ENCODE peak calls at places on chromosomes 1 and 21, in six cellular contexts. F, Y, R, B, H and I are unnamed samples.

GRCh38 chr1:74767490-74767889 is 34.5 kb downstream of the TYW3 start:
- DNase-seq in F (no peak), B (no peak), R (peak), Y (no peak), H (no peak), I (no peak)

GRCh38 chr1:218347713-218348627 is 2.8 kb downstream of the TGFB2 start:
- DNase-seq in F (no peak), B (no peak), H (no peak), R (peak), Y (no peak), I (no peak)

GRCh38 chr1:231781887-231782286 is 155.3 kb downstream of the DISC1 start:
- DNase-seq in F (no peak), R (no peak), Y (no peak), H (no peak), B (no peak), I (no peak)

GRCh38 chr1:60589916-60590315 is 492.4 kb upstream of the NFIA start:
- DNase-seq in Y (no peak), H (no peak), F (no peak), B (no peak), R (no peak), I (no peak)

GRCh38 chr1:17611991-17612390 is 72.5 kb downstream of the ARHGEF10L start:
- DNase-seq in F (no peak), H (no peak), Y (no peak), R (peak), B (no peak), I (no peak)

GRCh38 chr1:183989078-183989577 is 48.4 kb downstream of the COLGALT2 start:
- DNase-seq in F (peak), R (peak), Y (peak), H (peak), B (peak), I (no peak)

GRCh38 chr1:48470506-48470905 is 1.5 kb downstream of the SPATA6 start:
- DNase-seq in F (no peak), B (no peak), Y (no peak), H (peak), R (no peak), I (no peak)

GRCh38 chr1:231376101-231376500 is 38.0 kb downstream of the SPRTN start:
- DNase-seq in Y (no peak), B (no peak), H (no peak), R (peak), F (no peak), I (no peak)

GRCh38 chr1:28790384-28791035 is 21.5 kb upstream of the OPRD1 start:
- DNase-seq in R (peak), H (no peak), Y (no peak), F (no peak), B (no peak), I (no peak)

GRCh38 chr1:154221815-154222081 is 993 bp downstream of the UBAP2L start:
- DNase-seq in B (no peak), Y (no peak), H (no peak), F (no peak), R (peak), I (no peak)

GRCh38 chr21:34983680-34984086 is 65.4 kb downstream of the RUNX1 start:
- DNase-seq in F (no peak), B (peak), Y (no peak), R (peak), H (no peak), I (no peak)

GRCh38 chr1:243490748-243491686 is 235.2 kb downstream of the SDCCAG8 start:
- DNase-seq in Y (no peak), H (no peak), F (no peak), R (peak), B (no peak), I (no peak)

GRCh38 chr1:59199734-59200376 is 97.0 kb upstream of the FGGY start:
- DNase-seq in H (no peak), Y (no peak), F (no peak), B (no peak), R (no peak), I (no peak)

GRCh38 chr21:41970099-41970391 is 16.2 kb upstream of the C2CD2 start:
- DNase-seq in R (no peak), F (no peak), B (peak), H (no peak), Y (no peak), I (no peak)

GRCh38 chr1:47972864-47973437 is 24.2 kb downstream of the TRABD2B start:
- DNase-seq in R (no peak), H (no peak), Y (peak), B (no peak), F (no peak), I (no peak)

GRCh38 chr21:23660560-23660959 is 1946.7 kb downstream of the MRPL39 start:
- DNase-seq in B (no peak), R (no peak), F (no peak), H (no peak), Y (no peak), I (no peak)

GRCh38 chr21:43739648-43740435 is 20.9 kb downstream of the PDXK start:
- DNase-seq in R (no peak), B (no peak), F (no peak), H (no peak), Y (no peak), I (no peak)

GRCh38 chr1:160606611-160607010 is 27.3 kb upstream of the CD84 start:
- DNase-seq in F (no peak), R (no peak), B (no peak), Y (no peak), H (no peak), I (no peak)

GRCh38 chr1:13930151-13930550 is 230.2 kb downstream of the PRDM2 start:
- DNase-seq in H (no peak), F (no peak), R (no peak), Y (no peak), B (peak), I (no peak)

GRCh38 chr1:65256860-65257719 is 52.3 kb upstream of the DNAJC6 start:
- DNase-seq in R (no peak), F (peak), Y (no peak), H (no peak), B (no peak), I (no peak)

GRCh38 chr1:197367631-197368030 is 99.6 kb downstream of the CRB1 start:
- DNase-seq in B (no peak), F (no peak), R (no peak), Y (no peak), H (no peak), I (no peak)

GRCh38 chr1:29468501-29468900 is 232.2 kb downstream of the PTPRU start:
- DNase-seq in H (no peak), B (no peak), R (no peak), F (no peak), Y (no peak), I (no peak)

GRCh38 chr1:70462611-70463010 is 51.5 kb downstream of the CTH start:
- DNase-seq in B (no peak), Y (no peak), R (no peak), F (no peak), H (no peak), I (no peak)

GRCh38 chr1:11520531-11521233 is 41.7 kb downstream of the DISP3 start:
- DNase-seq in R (no peak), Y (no peak), H (no peak), B (no peak), F (no peak), I (no peak)

GRCh38 chr1:183365093-183365492 is 53.1 kb downstream of the NMNAT2 start:
- DNase-seq in B (no peak), F (no peak), R (no peak), Y (no peak), H (no peak), I (no peak)

GRCh38 chr21:44897326-44898010 is 23.2 kb downstream of the ITGB2 start:
- DNase-seq in H (peak), B (no peak), R (no peak), F (no peak), Y (no peak), I (no peak)

GRCh38 chr1:35031103-35031452 is 667 bp downstream of the ZMYM6 start:
- DNase-seq in Y (peak), R (peak), H (no peak), F (no peak), B (peak), I (no peak)

GRCh38 chr1:152035406-152036315 is 1.1 kb downstream of the S100A11 start:
- DNase-seq in H (no peak), R (no peak), Y (no peak), F (no peak), B (no peak), I (no peak)

GRCh38 chr1:219837274-219837993 is 90.9 kb downstream of the SLC30A10 start:
- DNase-seq in B (peak), R (peak), H (no peak), Y (no peak), F (no peak), I (peak)

GRCh38 chr1:159090566-159091546 is 14.3 kb upstream of the AIM2 start:
- DNase-seq in R (peak), F (no peak), H (no peak), Y (no peak), B (no peak), I (no peak)

GRCh38 chr21:31180256-31181088 is 142.2 kb upstream of the KRTAP19-8 start:
- DNase-seq in F (no peak), H (no peak), B (peak), Y (no peak), R (peak), I (peak)
- TF ChIP-seq CTCF in F (peak), H (peak), B (peak), Y (peak), R (peak), I (peak)

DNA sequence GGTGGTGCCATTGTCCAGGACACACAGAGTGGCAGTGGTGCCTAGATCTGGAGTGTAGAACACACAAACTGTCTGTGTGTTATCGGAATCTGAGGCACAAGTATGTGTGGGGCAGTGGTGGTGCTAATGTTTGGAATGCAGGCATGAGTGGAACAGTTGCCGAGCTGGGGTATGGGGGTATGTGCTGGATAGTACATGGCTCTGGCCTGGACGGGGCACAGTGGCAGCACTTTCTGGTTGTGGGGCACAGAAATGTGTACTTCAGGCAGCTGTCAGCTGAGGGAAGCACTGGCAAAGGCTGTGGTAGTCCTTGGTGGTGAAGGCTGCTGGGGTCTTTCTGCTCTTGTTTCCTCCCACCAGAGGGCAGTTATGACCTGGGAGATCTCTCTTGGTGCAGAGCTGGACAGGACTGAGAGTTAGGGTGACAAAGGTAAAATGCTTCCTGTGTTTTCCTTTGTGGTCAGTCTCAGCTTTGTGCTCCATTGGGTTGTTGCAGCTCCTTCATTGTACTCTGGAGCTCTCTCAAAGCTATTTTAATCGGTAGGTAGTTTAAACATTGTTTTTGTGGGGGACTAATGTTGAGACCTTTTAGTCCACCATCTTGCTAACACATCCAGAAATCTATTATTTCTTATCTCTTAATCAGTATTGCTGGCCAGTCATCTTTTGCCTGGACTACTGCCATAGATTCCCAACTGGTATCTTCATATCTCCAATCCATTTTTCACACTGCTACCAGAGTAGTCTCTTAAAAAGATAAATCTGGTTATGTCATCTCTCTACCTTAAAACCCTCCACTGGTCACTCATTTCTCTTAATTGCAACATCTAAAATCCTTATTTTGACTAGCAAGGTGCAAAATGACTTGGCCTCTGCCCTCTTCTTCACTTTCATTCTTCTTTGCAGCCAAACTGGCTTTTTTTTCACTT is 83.9 kb upstream of the NBPF4 start:
- DNase-seq in F (no peak), B (no peak), R (no peak), Y (no peak), H (no peak), I (no peak)
- TF ChIP-seq CTCF in F (no peak), B (no peak), R (no peak), Y (no peak), H (no peak), I (peak)

GRCh38 chr21:32585042-32585710 is at the start of gene TCP10L:
- DNase-seq in F (no peak), H (no peak), B (no peak), R (no peak), Y (no peak), I (no peak)

GRCh38 chr21:32587112-32587511 is 1.8 kb upstream of the TCP10L start:
- DNase-seq in R (no peak), Y (no peak), F (no peak), B (no peak), H (no peak), I (no peak)

GRCh38 chr21:32585970-32586369 is 647 bp upstream of the TCP10L start:
- DNase-seq in F (no peak), B (no peak), Y (no peak), R (no peak), H (no peak), I (no peak)

GRCh38 chr21:32581732-32582131 is 3.6 kb downstream of the TCP10L start:
- DNase-seq in R (no peak), F (no peak), B (no peak), Y (no peak), H (no peak), I (no peak)

DNA sequence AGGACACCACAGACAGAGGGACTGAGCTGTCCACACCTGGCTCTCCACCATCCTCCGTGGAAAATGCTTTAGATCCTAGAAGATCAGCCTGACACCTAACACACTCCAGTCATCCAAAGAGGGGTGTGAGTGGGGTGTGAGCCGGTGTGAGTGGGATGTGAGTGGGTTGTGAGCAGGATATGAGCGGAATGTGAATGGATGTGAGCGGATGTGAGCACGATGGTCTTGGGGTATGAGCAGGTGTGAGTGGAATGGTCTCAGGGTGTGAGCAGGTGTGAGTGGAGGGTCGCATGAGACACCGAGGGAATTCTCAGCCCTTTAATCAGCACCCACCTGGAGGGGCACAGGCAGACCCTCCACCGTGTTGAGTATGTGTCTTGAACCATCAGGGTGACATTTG is 851 bp downstream of the TCP10L start:
- DNase-seq in Y (no peak), B (no peak), F (no peak), H (no peak), R (no peak), I (no peak)
- TF ChIP-seq CTCF in Y (no peak), B (no peak), F (no peak), H (no peak), R (no peak), I (no peak)

GRCh38 chr1:169108897-169109560 is 2.5 kb downstream of the ATP1B1 start:
- DNase-seq in F (no peak), B (peak), H (peak), R (peak), Y (no peak), I (no peak)
- TF ChIP-seq CTCF in F (peak), B (peak), H (peak), R (peak), Y (no peak), I (no peak)